ENCODE peak calls at places on chromosome 1, in eight cellular contexts. One of them, this sample, is unnamed.

GRCh38 chr1:93475691-93476090 is 27.8 kb downstream of the FNBP1L start:
- DNase-seq in colonic mucosa: no peak
- DNase-seq in transverse colon: no peak
- DNase-seq in SK-N-SH: no peak
- DNase-seq in lower lobe of right lung: no peak
- DNase-seq in body of pancreas: no peak
- DNase-seq in bronchial epithelial cell: no peak
- DNase-seq in spleen: no peak
- DNase-seq in this sample: no peak

GRCh38 chr1:93219443-93219842 is 38.9 kb downstream of the CCDC18 start:
- DNase-seq in SK-N-SH: no peak
- DNase-seq in colonic mucosa: no peak
- DNase-seq in body of pancreas: no peak
- DNase-seq in transverse colon: no peak
- DNase-seq in spleen: no peak
- DNase-seq in bronchial epithelial cell: no peak
- DNase-seq in lower lobe of right lung: no peak
- DNase-seq in this sample: no peak

GRCh38 chr1:207004931-207005830 is 27.4 kb downstream of the C1orf116 start:
- DNase-seq in colonic mucosa: peak
- DNase-seq in body of pancreas: peak
- DNase-seq in SK-N-SH: peak
- DNase-seq in lower lobe of right lung: peak
- DNase-seq in transverse colon: peak
- DNase-seq in bronchial epithelial cell: peak
- DNase-seq in spleen: no peak
- DNase-seq in this sample: no peak

GRCh38 chr1:64019818-64020217 is 183.6 kb upstream of the UBE2U start:
- DNase-seq in lower lobe of right lung: no peak
- DNase-seq in colonic mucosa: peak
- DNase-seq in spleen: no peak
- DNase-seq in bronchial epithelial cell: no peak
- DNase-seq in body of pancreas: no peak
- DNase-seq in transverse colon: peak
- DNase-seq in SK-N-SH: no peak
- DNase-seq in this sample: no peak

GRCh38 chr1:240691521-240692338 is 79.8 kb upstream of the GREM2 start:
- DNase-seq in transverse colon: peak
- DNase-seq in SK-N-SH: peak
- DNase-seq in spleen: no peak
- DNase-seq in bronchial epithelial cell: peak
- DNase-seq in lower lobe of right lung: no peak
- DNase-seq in body of pancreas: no peak
- DNase-seq in colonic mucosa: peak
- DNase-seq in this sample: no peak

GRCh38 chr1:89907669-89908293 is 86.9 kb downstream of the LRRC8D start:
- DNase-seq in SK-N-SH: no peak
- DNase-seq in bronchial epithelial cell: peak
- DNase-seq in colonic mucosa: no peak
- DNase-seq in transverse colon: no peak
- DNase-seq in lower lobe of right lung: no peak
- DNase-seq in spleen: no peak
- DNase-seq in body of pancreas: no peak
- DNase-seq in this sample: no peak

GRCh38 chr1:107477233-107477632 is 336.4 kb downstream of the NTNG1 start:
- DNase-seq in bronchial epithelial cell: no peak
- DNase-seq in spleen: no peak
- DNase-seq in transverse colon: no peak
- DNase-seq in body of pancreas: no peak
- DNase-seq in colonic mucosa: peak
- DNase-seq in lower lobe of right lung: no peak
- DNase-seq in SK-N-SH: no peak
- DNase-seq in this sample: no peak

GRCh38 chr1:147083919-147084272 is 88.4 kb downstream of the PRKAB2 start:
- DNase-seq in colonic mucosa: no peak
- DNase-seq in transverse colon: no peak
- DNase-seq in lower lobe of right lung: no peak
- DNase-seq in spleen: no peak
- DNase-seq in bronchial epithelial cell: no peak
- DNase-seq in body of pancreas: no peak
- DNase-seq in SK-N-SH: peak
- DNase-seq in this sample: no peak

GRCh38 chr1:16371725-16372124 is 4.7 kb downstream of the SZRD1 start:
- DNase-seq in spleen: no peak
- DNase-seq in lower lobe of right lung: no peak
- DNase-seq in body of pancreas: no peak
- DNase-seq in bronchial epithelial cell: peak
- DNase-seq in transverse colon: no peak
- DNase-seq in colonic mucosa: no peak
- DNase-seq in SK-N-SH: no peak
- DNase-seq in this sample: no peak

GRCh38 chr1:28359592-28360239 is 9.8 kb upstream of the PHACTR4 start:
- DNase-seq in transverse colon: peak
- DNase-seq in bronchial epithelial cell: peak
- DNase-seq in colonic mucosa: peak
- DNase-seq in spleen: peak
- DNase-seq in SK-N-SH: peak
- DNase-seq in lower lobe of right lung: peak
- DNase-seq in body of pancreas: peak
- DNase-seq in this sample: no peak

GRCh38 chr1:162476620-162477019 is 21.0 kb upstream of the UHMK1 start:
- DNase-seq in lower lobe of right lung: no peak
- DNase-seq in bronchial epithelial cell: no peak
- DNase-seq in SK-N-SH: no peak
- DNase-seq in colonic mucosa: no peak
- DNase-seq in spleen: no peak
- DNase-seq in body of pancreas: no peak
- DNase-seq in transverse colon: no peak
- DNase-seq in this sample: no peak

GRCh38 chr1:41537788-41538351 is 53.4 kb upstream of the EDN2 start:
- DNase-seq in SK-N-SH: no peak
- DNase-seq in bronchial epithelial cell: peak
- DNase-seq in lower lobe of right lung: peak
- DNase-seq in spleen: peak
- DNase-seq in colonic mucosa: peak
- DNase-seq in body of pancreas: peak
- DNase-seq in transverse colon: peak
- DNase-seq in this sample: peak

GRCh38 chr1:231064418-231064817 is 24.4 kb upstream of the FAM89A start:
- DNase-seq in transverse colon: no peak
- DNase-seq in bronchial epithelial cell: no peak
- DNase-seq in body of pancreas: no peak
- DNase-seq in spleen: no peak
- DNase-seq in colonic mucosa: no peak
- DNase-seq in SK-N-SH: no peak
- DNase-seq in lower lobe of right lung: no peak
- DNase-seq in this sample: no peak

GRCh38 chr1:179366093-179366800 is 476 bp downstream of the AXDND1 start:
- DNase-seq in spleen: no peak
- DNase-seq in body of pancreas: no peak
- DNase-seq in colonic mucosa: no peak
- DNase-seq in bronchial epithelial cell: no peak
- DNase-seq in transverse colon: no peak
- DNase-seq in lower lobe of right lung: no peak
- DNase-seq in SK-N-SH: no peak
- DNase-seq in this sample: no peak

GRCh38 chr1:88877382-88877825 is 14.0 kb downstream of the GTF2B start:
- DNase-seq in spleen: no peak
- DNase-seq in colonic mucosa: no peak
- DNase-seq in body of pancreas: no peak
- DNase-seq in transverse colon: no peak
- DNase-seq in lower lobe of right lung: no peak
- DNase-seq in bronchial epithelial cell: peak
- DNase-seq in SK-N-SH: peak
- DNase-seq in this sample: no peak

GRCh38 chr1:106721779-106722178 is 334.7 kb upstream of the PRMT6 start:
- DNase-seq in lower lobe of right lung: no peak
- DNase-seq in bronchial epithelial cell: no peak
- DNase-seq in SK-N-SH: peak
- DNase-seq in spleen: no peak
- DNase-seq in colonic mucosa: no peak
- DNase-seq in transverse colon: no peak
- DNase-seq in body of pancreas: no peak
- DNase-seq in this sample: no peak

GRCh38 chr1:82775402-82776000 is 974.8 kb downstream of the ADGRL2 start:
- DNase-seq in transverse colon: peak
- DNase-seq in bronchial epithelial cell: peak
- DNase-seq in body of pancreas: peak
- DNase-seq in spleen: no peak
- DNase-seq in lower lobe of right lung: peak
- DNase-seq in colonic mucosa: peak
- DNase-seq in SK-N-SH: peak
- DNase-seq in this sample: no peak

GRCh38 chr1:172125812-172126430 is 284.6 kb downstream of the DNM3 start:
- DNase-seq in lower lobe of right lung: no peak
- DNase-seq in colonic mucosa: no peak
- DNase-seq in bronchial epithelial cell: no peak
- DNase-seq in SK-N-SH: no peak
- DNase-seq in body of pancreas: no peak
- DNase-seq in transverse colon: no peak
- DNase-seq in spleen: no peak
- DNase-seq in this sample: no peak

GRCh38 chr1:43620956-43621355 is 29.0 kb upstream of the KDM4A start:
- DNase-seq in lower lobe of right lung: peak
- DNase-seq in transverse colon: no peak
- DNase-seq in body of pancreas: no peak
- DNase-seq in spleen: peak
- DNase-seq in bronchial epithelial cell: no peak
- DNase-seq in colonic mucosa: no peak
- DNase-seq in SK-N-SH: no peak
- DNase-seq in this sample: no peak

GRCh38 chr1:27979859-27980201 is 20.1 kb downstream of the XKR8 start:
- DNase-seq in lower lobe of right lung: no peak
- DNase-seq in bronchial epithelial cell: no peak
- DNase-seq in body of pancreas: no peak
- DNase-seq in colonic mucosa: no peak
- DNase-seq in spleen: no peak
- DNase-seq in transverse colon: no peak
- DNase-seq in SK-N-SH: no peak
- DNase-seq in this sample: no peak

DNA sequence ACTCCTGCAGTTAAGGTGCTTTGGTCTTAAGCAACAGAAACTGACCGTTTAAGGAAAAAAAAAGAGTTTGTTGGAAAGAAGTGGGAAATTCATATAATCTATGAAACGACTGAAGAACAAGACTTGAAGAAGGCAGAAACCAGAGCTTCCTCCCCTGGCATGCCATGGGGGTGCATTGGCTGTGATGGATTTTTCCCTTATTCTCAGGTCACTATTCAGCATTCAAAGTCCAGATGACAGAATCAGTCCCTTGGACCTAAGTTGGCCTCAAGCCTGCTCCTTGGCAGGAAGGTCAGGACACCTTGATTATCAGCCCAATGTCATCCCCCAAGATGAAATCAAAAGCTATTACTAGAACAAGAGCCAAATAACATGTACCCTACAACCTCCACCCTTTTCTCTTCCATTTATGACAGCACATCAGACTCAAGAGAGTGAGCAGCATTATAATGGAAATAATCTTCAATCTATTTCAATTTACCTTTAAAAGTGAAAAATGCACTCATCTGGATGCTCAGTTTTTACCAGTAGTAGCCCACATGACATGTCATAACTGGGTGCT is 15.8 kb upstream of the TMEM9 start:
- DNase-seq in bronchial epithelial cell: no peak
- DNase-seq in spleen: no peak
- DNase-seq in body of pancreas: no peak
- DNase-seq in transverse colon: no peak
- DNase-seq in colonic mucosa: no peak
- DNase-seq in SK-N-SH: no peak
- DNase-seq in lower lobe of right lung: no peak
- DNase-seq in this sample: no peak
- H3K4me3 ChIP-seq in bronchial epithelial cell: no peak
- H3K4me3 ChIP-seq in spleen: no peak
- H3K4me3 ChIP-seq in body of pancreas: no peak
- H3K4me3 ChIP-seq in transverse colon: no peak
- H3K4me3 ChIP-seq in colonic mucosa: no peak
- H3K4me3 ChIP-seq in SK-N-SH: no peak
- H3K4me3 ChIP-seq in lower lobe of right lung: peak
- H3K4me3 ChIP-seq in this sample: no peak

DNA sequence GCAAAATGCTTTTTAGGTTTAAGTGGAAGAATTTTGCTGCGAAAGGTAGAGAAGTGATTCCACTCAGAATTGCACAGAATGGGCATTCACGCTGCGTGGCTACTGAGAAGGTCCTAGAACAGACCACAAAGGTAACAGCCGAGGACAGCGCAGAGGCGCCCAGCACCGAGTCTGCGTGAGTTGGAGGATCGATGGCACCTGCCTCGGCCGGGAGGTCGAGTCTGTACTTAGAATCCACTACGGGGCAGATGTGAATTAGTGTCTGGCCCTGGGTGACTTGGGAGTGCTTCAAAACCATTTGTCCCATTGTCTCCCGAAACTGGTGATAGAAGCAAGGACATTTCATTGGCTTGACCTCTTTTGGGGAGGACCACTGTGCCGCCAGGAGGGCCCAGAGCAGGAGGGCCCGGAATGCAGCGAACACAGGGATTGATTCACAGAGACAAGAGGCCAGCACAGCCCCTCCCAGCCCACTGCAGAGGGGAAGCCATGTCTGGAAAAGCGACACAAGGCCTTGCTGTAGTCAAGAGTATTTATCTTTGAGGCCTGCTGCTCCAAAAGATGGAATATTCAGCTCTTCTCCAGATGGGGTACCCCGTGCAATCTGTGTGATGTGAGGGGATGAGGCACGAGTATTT is 35.0 kb upstream of the TTC34 start:
- DNase-seq in lower lobe of right lung: peak
- DNase-seq in bronchial epithelial cell: no peak
- DNase-seq in body of pancreas: no peak
- DNase-seq in SK-N-SH: no peak
- DNase-seq in spleen: no peak
- DNase-seq in transverse colon: no peak
- DNase-seq in colonic mucosa: no peak
- DNase-seq in this sample: no peak
- TF ChIP-seq CTCF in lower lobe of right lung: no peak
- TF ChIP-seq CTCF in bronchial epithelial cell: no peak
- TF ChIP-seq CTCF in body of pancreas: no peak
- TF ChIP-seq CTCF in SK-N-SH: no peak
- TF ChIP-seq CTCF in spleen: no peak
- TF ChIP-seq CTCF in transverse colon: no peak
- TF ChIP-seq CTCF in colonic mucosa: no peak
- TF ChIP-seq CTCF in this sample: no peak

DNA sequence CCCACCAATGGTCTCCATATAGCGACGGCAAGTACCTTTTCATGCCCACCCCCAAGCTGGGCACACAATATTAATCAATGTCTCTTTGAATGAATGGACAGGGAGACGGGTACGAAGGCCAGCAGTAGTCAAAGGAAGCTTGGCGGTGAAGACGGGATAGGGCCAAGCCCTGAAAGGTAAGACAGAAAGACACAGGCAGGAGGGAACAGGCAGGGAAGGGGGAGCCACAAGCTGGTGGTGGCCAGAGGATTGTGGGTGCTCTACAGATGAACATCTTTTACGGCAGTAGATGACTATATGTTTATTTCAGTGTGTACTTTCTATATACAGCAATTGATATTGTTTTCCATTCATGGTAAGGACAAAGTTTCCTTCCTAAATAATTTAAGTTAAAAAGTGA is 16.3 kb downstream of the CAPZB start:
- DNase-seq in SK-N-SH: no peak
- DNase-seq in bronchial epithelial cell: no peak
- DNase-seq in body of pancreas: no peak
- DNase-seq in lower lobe of right lung: no peak
- DNase-seq in colonic mucosa: no peak
- DNase-seq in transverse colon: no peak
- DNase-seq in spleen: peak
- DNase-seq in this sample: no peak
- H3K4me3 ChIP-seq in SK-N-SH: no peak
- H3K4me3 ChIP-seq in bronchial epithelial cell: no peak
- H3K4me3 ChIP-seq in body of pancreas: no peak
- H3K4me3 ChIP-seq in lower lobe of right lung: peak
- H3K4me3 ChIP-seq in colonic mucosa: peak
- H3K4me3 ChIP-seq in transverse colon: no peak
- H3K4me3 ChIP-seq in spleen: no peak
- H3K4me3 ChIP-seq in this sample: no peak

GRCh38 chr1:238953448-238953847 is 432.9 kb upstream of the CHRM3 start:
- DNase-seq in colonic mucosa: no peak
- DNase-seq in body of pancreas: no peak
- DNase-seq in spleen: no peak
- DNase-seq in SK-N-SH: no peak
- DNase-seq in transverse colon: no peak
- DNase-seq in lower lobe of right lung: no peak
- DNase-seq in bronchial epithelial cell: no peak
- DNase-seq in this sample: no peak
- TF ChIP-seq CTCF in colonic mucosa: no peak
- TF ChIP-seq CTCF in body of pancreas: peak
- TF ChIP-seq CTCF in spleen: no peak
- TF ChIP-seq CTCF in SK-N-SH: peak
- TF ChIP-seq CTCF in transverse colon: no peak
- TF ChIP-seq CTCF in lower lobe of right lung: no peak
- TF ChIP-seq CTCF in bronchial epithelial cell: no peak
- TF ChIP-seq CTCF in this sample: no peak